ENCODE peak calls at places on chromosomes 1 and 21, in six cellular contexts. One of them, this sample, is unnamed.

GRCh38 chr1:241675983-241676382 is 23.9 kb downstream of the WDR64 start:
- DNase-seq in A549: no peak
- DNase-seq in astrocyte of the cerebellum: no peak
- DNase-seq in body of pancreas: no peak
- DNase-seq in GM06990: no peak
- DNase-seq in CD4-positive, alpha-beta T cell: no peak
- DNase-seq in this sample: no peak

GRCh38 chr1:191634801-191635520 is 523.3 kb upstream of the RGS18 start:
- DNase-seq in CD4-positive, alpha-beta T cell: no peak
- DNase-seq in astrocyte of the cerebellum: no peak
- DNase-seq in A549: no peak
- DNase-seq in GM06990: no peak
- DNase-seq in body of pancreas: no peak
- DNase-seq in this sample: no peak

GRCh38 chr1:42340093-42340492 is 5.1 kb upstream of the FOXJ3 start:
- DNase-seq in astrocyte of the cerebellum: no peak
- DNase-seq in CD4-positive, alpha-beta T cell: no peak
- DNase-seq in body of pancreas: peak; percentile 83
- DNase-seq in A549: peak; percentile 65
- DNase-seq in GM06990: no peak
- DNase-seq in this sample: no peak

GRCh38 chr1:32338637-32339145 is 2.7 kb upstream of the MARCKSL1 start:
- DNase-seq in A549: no peak
- DNase-seq in CD4-positive, alpha-beta T cell: no peak
- DNase-seq in GM06990: no peak
- DNase-seq in body of pancreas: no peak
- DNase-seq in astrocyte of the cerebellum: no peak
- DNase-seq in this sample: no peak

GRCh38 chr1:12409676-12410075 is 179.8 kb downstream of the VPS13D start:
- DNase-seq in astrocyte of the cerebellum: no peak
- DNase-seq in GM06990: no peak
- DNase-seq in body of pancreas: peak; percentile 35
- DNase-seq in A549: no peak
- DNase-seq in CD4-positive, alpha-beta T cell: no peak
- DNase-seq in this sample: no peak

GRCh38 chr1:64000021-64000420 is 203.4 kb upstream of the UBE2U start:
- DNase-seq in A549: no peak
- DNase-seq in astrocyte of the cerebellum: peak; percentile 59
- DNase-seq in GM06990: no peak
- DNase-seq in body of pancreas: no peak
- DNase-seq in CD4-positive, alpha-beta T cell: no peak
- DNase-seq in this sample: no peak

GRCh38 chr1:150813028-150813707 is 5.1 kb upstream of the CTSK start:
- DNase-seq in astrocyte of the cerebellum: peak; percentile 37
- DNase-seq in GM06990: peak; percentile 9
- DNase-seq in body of pancreas: peak; percentile 56
- DNase-seq in CD4-positive, alpha-beta T cell: no peak
- DNase-seq in A549: peak; percentile 69
- DNase-seq in this sample: no peak

GRCh38 chr21:34192646-34193285 is 119.4 kb downstream of the MRPS6 start:
- DNase-seq in body of pancreas: no peak
- DNase-seq in CD4-positive, alpha-beta T cell: no peak
- DNase-seq in A549: no peak
- DNase-seq in astrocyte of the cerebellum: no peak
- DNase-seq in GM06990: peak; percentile 27
- DNase-seq in this sample: no peak

GRCh38 chr1:106721779-106722178 is 334.7 kb upstream of the PRMT6 start:
- DNase-seq in A549: no peak
- DNase-seq in GM06990: no peak
- DNase-seq in body of pancreas: no peak
- DNase-seq in CD4-positive, alpha-beta T cell: no peak
- DNase-seq in astrocyte of the cerebellum: no peak
- DNase-seq in this sample: no peak

GRCh38 chr1:181075727-181076350 is 12.7 kb upstream of the IER5 start:
- DNase-seq in CD4-positive, alpha-beta T cell: no peak
- DNase-seq in A549: peak; percentile 32
- DNase-seq in astrocyte of the cerebellum: no peak
- DNase-seq in GM06990: no peak
- DNase-seq in body of pancreas: no peak
- DNase-seq in this sample: no peak

GRCh38 chr1:162240643-162240976 is 136.0 kb downstream of the SPATA46 start:
- DNase-seq in GM06990: no peak
- DNase-seq in body of pancreas: no peak
- DNase-seq in A549: no peak
- DNase-seq in astrocyte of the cerebellum: no peak
- DNase-seq in CD4-positive, alpha-beta T cell: no peak
- DNase-seq in this sample: no peak

GRCh38 chr1:216014046-216014445 is 409.2 kb downstream of the USH2A start:
- DNase-seq in body of pancreas: no peak
- DNase-seq in GM06990: no peak
- DNase-seq in A549: no peak
- DNase-seq in CD4-positive, alpha-beta T cell: no peak
- DNase-seq in astrocyte of the cerebellum: no peak
- DNase-seq in this sample: no peak

GRCh38 chr1:229716064-229716463 is 90.0 kb downstream of the URB2 start:
- DNase-seq in GM06990: no peak
- DNase-seq in astrocyte of the cerebellum: peak; percentile 87
- DNase-seq in body of pancreas: no peak
- DNase-seq in CD4-positive, alpha-beta T cell: no peak
- DNase-seq in A549: no peak
- DNase-seq in this sample: no peak

GRCh38 chr21:43645414-43645891 is 13.8 kb downstream of the HSF2BP start:
- DNase-seq in astrocyte of the cerebellum: peak; percentile 65
- DNase-seq in A549: peak; percentile 53
- DNase-seq in GM06990: peak; percentile 22
- DNase-seq in CD4-positive, alpha-beta T cell: no peak
- DNase-seq in body of pancreas: peak; percentile 36
- DNase-seq in this sample: no peak

GRCh38 chr21:31580866-31581276 is 78.6 kb upstream of the SOD1 start:
- DNase-seq in GM06990: no peak
- DNase-seq in astrocyte of the cerebellum: peak; percentile 59
- DNase-seq in A549: peak; percentile 35
- DNase-seq in body of pancreas: peak; percentile 64
- DNase-seq in CD4-positive, alpha-beta T cell: peak; percentile 74
- DNase-seq in this sample: peak; percentile 61

GRCh38 chr1:158199840-158200239 is 19.1 kb downstream of the CD1D start:
- DNase-seq in GM06990: no peak
- DNase-seq in A549: no peak
- DNase-seq in CD4-positive, alpha-beta T cell: no peak
- DNase-seq in astrocyte of the cerebellum: no peak
- DNase-seq in body of pancreas: no peak
- DNase-seq in this sample: no peak

GRCh38 chr21:30193201-30193600 is 22.7 kb downstream of the CLDN8 start:
- DNase-seq in body of pancreas: no peak
- DNase-seq in astrocyte of the cerebellum: no peak
- DNase-seq in CD4-positive, alpha-beta T cell: no peak
- DNase-seq in A549: no peak
- DNase-seq in GM06990: no peak
- DNase-seq in this sample: no peak

GRCh38 chr21:42975886-42976608 is 1.7 kb downstream of the PKNOX1 start:
- DNase-seq in CD4-positive, alpha-beta T cell: no peak
- DNase-seq in astrocyte of the cerebellum: no peak
- DNase-seq in A549: no peak
- DNase-seq in GM06990: no peak
- DNase-seq in body of pancreas: no peak
- DNase-seq in this sample: no peak

GRCh38 chr1:87329756-87330200 is 1.1 kb downstream of the LMO4 start:
- DNase-seq in body of pancreas: no peak
- DNase-seq in astrocyte of the cerebellum: no peak
- DNase-seq in GM06990: no peak
- DNase-seq in A549: no peak
- DNase-seq in CD4-positive, alpha-beta T cell: no peak
- DNase-seq in this sample: no peak

GRCh38 chr1:87330954-87331318 is 2.3 kb downstream of the LMO4 start:
- DNase-seq in CD4-positive, alpha-beta T cell: no peak
- DNase-seq in astrocyte of the cerebellum: no peak
- DNase-seq in GM06990: no peak
- DNase-seq in A549: no peak
- DNase-seq in body of pancreas: no peak
- DNase-seq in this sample: no peak

GRCh38 chr1:87330201-87330953 is 1.7 kb downstream of the LMO4 start:
- DNase-seq in astrocyte of the cerebellum: no peak
- DNase-seq in GM06990: no peak
- DNase-seq in CD4-positive, alpha-beta T cell: no peak
- DNase-seq in body of pancreas: no peak
- DNase-seq in A549: no peak
- DNase-seq in this sample: no peak

GRCh38 chr1:87333692-87334347 is 5.1 kb downstream of the LMO4 start:
- DNase-seq in astrocyte of the cerebellum: no peak
- DNase-seq in GM06990: no peak
- DNase-seq in CD4-positive, alpha-beta T cell: no peak
- DNase-seq in A549: no peak
- DNase-seq in body of pancreas: no peak
- DNase-seq in this sample: no peak

DNA sequence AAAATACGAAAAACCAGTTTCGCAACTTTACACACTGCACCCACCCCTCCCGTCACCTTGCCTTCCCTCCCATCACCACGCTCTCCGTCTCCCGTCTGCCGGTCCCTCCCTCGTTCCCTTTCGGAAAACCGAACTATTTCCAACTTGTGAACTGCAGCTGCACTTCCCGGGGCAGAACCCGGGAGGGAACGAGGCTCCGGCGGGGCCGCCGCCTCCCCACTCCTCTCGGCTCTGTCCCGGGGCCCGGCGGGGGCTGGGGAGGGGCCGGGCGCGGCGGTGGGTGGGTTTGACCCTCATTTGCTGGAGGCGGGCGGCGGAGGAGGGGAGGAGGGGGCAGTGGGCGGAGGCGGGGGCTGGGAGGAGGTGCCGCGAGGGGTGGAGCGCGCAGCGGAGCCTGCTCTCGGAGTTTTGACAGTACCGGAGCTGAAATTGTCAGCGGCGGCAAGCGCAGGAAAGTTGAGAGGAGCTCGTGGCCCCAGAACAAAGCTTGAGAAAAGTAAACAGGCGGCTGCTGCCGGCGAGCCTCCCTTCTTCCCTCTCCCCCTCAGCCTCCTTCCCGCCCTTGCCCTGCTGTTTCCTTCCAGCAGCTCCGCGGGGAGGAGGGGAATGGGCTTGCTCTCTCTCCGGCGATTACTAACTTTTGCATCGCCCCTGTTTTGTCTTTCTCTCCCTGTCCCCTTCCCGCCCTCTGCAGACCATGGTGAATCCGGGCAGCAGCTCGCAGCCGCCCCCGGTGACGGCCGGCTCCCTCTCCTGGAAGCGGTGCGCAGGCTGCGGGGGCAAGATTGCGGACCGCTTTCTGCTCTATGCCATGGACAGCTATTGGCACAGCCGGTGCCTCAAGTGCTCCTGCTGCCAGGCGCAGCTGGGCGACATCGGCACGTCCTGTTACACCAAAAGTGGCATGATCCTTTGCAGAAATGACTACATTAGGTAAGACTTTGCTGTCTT is 2.9 kb downstream of the LMO4 start:
- DNase-seq in A549: peak; percentile 24
- DNase-seq in astrocyte of the cerebellum: no peak
- DNase-seq in CD4-positive, alpha-beta T cell: peak; percentile 70
- DNase-seq in body of pancreas: peak; percentile 79
- DNase-seq in GM06990: peak; percentile 77
- DNase-seq in this sample: peak; percentile 54
- TF ChIP-seq CTCF in A549: no peak
- TF ChIP-seq CTCF in astrocyte of the cerebellum: peak; percentile 34
- TF ChIP-seq CTCF in CD4-positive, alpha-beta T cell: no peak
- TF ChIP-seq CTCF in body of pancreas: no peak
- TF ChIP-seq CTCF in GM06990: peak; percentile 16
- TF ChIP-seq CTCF in this sample: no peak

DNA sequence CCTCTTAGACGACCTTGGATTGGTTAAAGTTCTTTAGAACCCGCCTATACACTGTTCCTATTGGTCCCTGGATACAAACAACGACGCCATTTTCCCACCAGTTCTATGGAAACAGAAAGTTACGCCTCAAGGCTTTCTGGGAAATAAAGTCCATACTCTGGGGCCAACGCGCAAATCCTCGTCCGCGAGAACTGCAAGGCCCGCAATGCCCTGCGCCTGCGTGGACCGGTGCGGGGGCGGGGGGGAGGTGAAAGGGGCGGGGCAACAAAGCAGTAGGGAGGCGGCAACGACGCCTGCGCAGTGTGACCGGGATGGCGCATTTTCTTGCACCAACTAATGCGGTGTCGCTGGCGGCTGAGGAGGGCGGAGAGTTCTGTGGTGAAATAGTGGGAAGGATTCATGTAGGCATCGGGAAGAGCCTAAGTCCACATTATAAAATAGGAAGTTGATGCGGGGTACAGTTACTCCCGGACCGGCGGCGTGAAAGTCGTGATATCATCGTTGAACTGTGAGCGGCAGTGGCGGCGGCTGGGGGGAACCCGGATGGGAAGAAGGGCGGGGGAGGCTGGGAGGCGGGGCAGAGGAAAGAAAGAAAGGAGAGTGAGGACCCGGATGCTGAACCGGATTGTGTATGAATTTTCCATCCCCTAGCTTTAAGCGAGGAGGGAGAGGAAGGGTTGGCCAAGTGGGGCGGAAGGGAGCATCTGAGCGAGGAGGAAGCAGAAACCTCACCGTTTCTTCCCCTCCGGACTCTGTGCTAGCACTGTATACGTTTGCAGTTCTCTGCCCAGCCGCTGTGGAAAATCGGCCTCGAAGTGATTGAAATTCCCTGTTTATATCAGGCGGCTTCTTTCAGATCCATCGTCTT is at the start of gene GGPS1:
- DNase-seq in A549: peak; percentile 94
- DNase-seq in GM06990: peak; percentile 96
- DNase-seq in astrocyte of the cerebellum: peak; percentile 100
- DNase-seq in CD4-positive, alpha-beta T cell: peak; percentile 98
- DNase-seq in body of pancreas: peak; percentile 98
- DNase-seq in this sample: peak; percentile 95
- TF ChIP-seq CTCF in A549: peak; percentile 12
- TF ChIP-seq CTCF in GM06990: no peak
- TF ChIP-seq CTCF in astrocyte of the cerebellum: no peak
- TF ChIP-seq CTCF in CD4-positive, alpha-beta T cell: peak; percentile 34
- TF ChIP-seq CTCF in body of pancreas: peak; percentile 8
- TF ChIP-seq CTCF in this sample: no peak

GRCh38 chr21:20302084-20302483 is 696.1 kb upstream of the NCAM2 start:
- DNase-seq in GM06990: no peak
- DNase-seq in A549: no peak
- DNase-seq in CD4-positive, alpha-beta T cell: no peak
- DNase-seq in body of pancreas: no peak
- DNase-seq in astrocyte of the cerebellum: no peak
- DNase-seq in this sample: no peak
- TF ChIP-seq CTCF in GM06990: no peak
- TF ChIP-seq CTCF in A549: no peak
- TF ChIP-seq CTCF in CD4-positive, alpha-beta T cell: no peak
- TF ChIP-seq CTCF in body of pancreas: no peak
- TF ChIP-seq CTCF in astrocyte of the cerebellum: no peak
- TF ChIP-seq CTCF in this sample: no peak

GRCh38 chr1:30379684-30380624 is 343.4 kb downstream of the MATN1 start:
- DNase-seq in A549: peak; percentile 76
- DNase-seq in GM06990: peak; percentile 20
- DNase-seq in astrocyte of the cerebellum: peak; percentile 63
- DNase-seq in CD4-positive, alpha-beta T cell: peak; percentile 10
- DNase-seq in body of pancreas: peak; percentile 70
- DNase-seq in this sample: peak; percentile 16

GRCh38 chr1:30381266-30381665 is 342.1 kb downstream of the MATN1 start:
- DNase-seq in astrocyte of the cerebellum: no peak
- DNase-seq in GM06990: no peak
- DNase-seq in body of pancreas: no peak
- DNase-seq in A549: no peak
- DNase-seq in CD4-positive, alpha-beta T cell: no peak
- DNase-seq in this sample: no peak

GRCh38 chr1:30381671-30382365 is 341.6 kb downstream of the MATN1 start:
- DNase-seq in A549: no peak
- DNase-seq in CD4-positive, alpha-beta T cell: no peak
- DNase-seq in body of pancreas: no peak
- DNase-seq in astrocyte of the cerebellum: no peak
- DNase-seq in GM06990: no peak
- DNase-seq in this sample: no peak

GRCh38 chr1:30378991-30379581 is 344.3 kb downstream of the MATN1 start:
- DNase-seq in astrocyte of the cerebellum: peak; percentile 71
- DNase-seq in CD4-positive, alpha-beta T cell: no peak
- DNase-seq in A549: no peak
- DNase-seq in GM06990: no peak
- DNase-seq in body of pancreas: no peak
- DNase-seq in this sample: no peak

GRCh38 chr1:30380625-30380984 is 342.8 kb downstream of the MATN1 start:
- DNase-seq in A549: no peak
- DNase-seq in astrocyte of the cerebellum: no peak
- DNase-seq in GM06990: no peak
- DNase-seq in body of pancreas: no peak
- DNase-seq in CD4-positive, alpha-beta T cell: no peak
- DNase-seq in this sample: no peak
- TF ChIP-seq CTCF in A549: no peak
- TF ChIP-seq CTCF in astrocyte of the cerebellum: no peak
- TF ChIP-seq CTCF in GM06990: no peak
- TF ChIP-seq CTCF in body of pancreas: no peak
- TF ChIP-seq CTCF in CD4-positive, alpha-beta T cell: peak; percentile 36
- TF ChIP-seq CTCF in this sample: no peak